ENCODE peak calls at places on chromosomes 4 and X, in ten cellular contexts. One of them, this sample, is unnamed.

GRCh38 chrX:8144925-8145324 is 26.1 kb downstream of the VCX2 start:
- DNase-seq in non-pigmented ciliary epithelial cell: no peak
- DNase-seq in HS-5: no peak
- DNase-seq in NCI-H1092: no peak
- DNase-seq in stomach: no peak
- DNase-seq in WERI-Rb-1: no peak
- DNase-seq in NCI-H460: no peak
- DNase-seq in Right ventricle myocardium inferior: no peak
- DNase-seq in HFF-Myc: no peak
- DNase-seq in activated CD4-positive, alpha-beta T cell treated with anti-CD3 and anti-CD28 coated beads for 48 hours: no peak
- DNase-seq in this sample: no peak

GRCh38 chr4:24884925-24885324 is 27.9 kb downstream of the CCDC149 start:
- DNase-seq in non-pigmented ciliary epithelial cell: no peak
- DNase-seq in HFF-Myc: no peak
- DNase-seq in activated CD4-positive, alpha-beta T cell treated with anti-CD3 and anti-CD28 coated beads for 48 hours: no peak
- DNase-seq in Right ventricle myocardium inferior: no peak
- DNase-seq in stomach: no peak
- DNase-seq in WERI-Rb-1: no peak
- DNase-seq in HS-5: no peak
- DNase-seq in NCI-H1092: no peak
- DNase-seq in NCI-H460: no peak
- DNase-seq in this sample: no peak

GRCh38 chrX:50168305-50168704 is 32.5 kb downstream of the AKAP4 start:
- DNase-seq in non-pigmented ciliary epithelial cell: no peak
- DNase-seq in HS-5: no peak
- DNase-seq in WERI-Rb-1: no peak
- DNase-seq in NCI-H1092: no peak
- DNase-seq in stomach: no peak
- DNase-seq in Right ventricle myocardium inferior: no peak
- DNase-seq in activated CD4-positive, alpha-beta T cell treated with anti-CD3 and anti-CD28 coated beads for 48 hours: no peak
- DNase-seq in HFF-Myc: no peak
- DNase-seq in NCI-H460: no peak
- DNase-seq in this sample: peak

GRCh38 chr4:142846105-142846728 is at the start of gene INPP4B:
- DNase-seq in WERI-Rb-1: peak
- DNase-seq in HFF-Myc: no peak
- DNase-seq in NCI-H1092: no peak
- DNase-seq in stomach: peak
- DNase-seq in Right ventricle myocardium inferior: peak
- DNase-seq in NCI-H460: no peak
- DNase-seq in activated CD4-positive, alpha-beta T cell treated with anti-CD3 and anti-CD28 coated beads for 48 hours: peak
- DNase-seq in HS-5: no peak
- DNase-seq in non-pigmented ciliary epithelial cell: peak
- DNase-seq in this sample: peak

GRCh38 chr4:171169396-171169795 is 643.8 kb upstream of the GALNTL6 start:
- DNase-seq in WERI-Rb-1: no peak
- DNase-seq in HFF-Myc: no peak
- DNase-seq in Right ventricle myocardium inferior: peak
- DNase-seq in non-pigmented ciliary epithelial cell: no peak
- DNase-seq in NCI-H460: no peak
- DNase-seq in NCI-H1092: no peak
- DNase-seq in activated CD4-positive, alpha-beta T cell treated with anti-CD3 and anti-CD28 coated beads for 48 hours: no peak
- DNase-seq in HS-5: no peak
- DNase-seq in stomach: no peak
- DNase-seq in this sample: no peak

GRCh38 chr4:76697129-76697803 is 200.7 kb downstream of the SOWAHB start:
- DNase-seq in HFF-Myc: no peak
- DNase-seq in HS-5: no peak
- DNase-seq in NCI-H460: no peak
- DNase-seq in NCI-H1092: no peak
- DNase-seq in Right ventricle myocardium inferior: no peak
- DNase-seq in WERI-Rb-1: no peak
- DNase-seq in stomach: no peak
- DNase-seq in non-pigmented ciliary epithelial cell: no peak
- DNase-seq in activated CD4-positive, alpha-beta T cell treated with anti-CD3 and anti-CD28 coated beads for 48 hours: no peak
- DNase-seq in this sample: no peak

GRCh38 chr4:107780665-107781064 is 44.1 kb upstream of the SGMS2 start:
- DNase-seq in HFF-Myc: no peak
- DNase-seq in non-pigmented ciliary epithelial cell: no peak
- DNase-seq in stomach: no peak
- DNase-seq in activated CD4-positive, alpha-beta T cell treated with anti-CD3 and anti-CD28 coated beads for 48 hours: peak
- DNase-seq in NCI-H460: no peak
- DNase-seq in WERI-Rb-1: peak
- DNase-seq in Right ventricle myocardium inferior: no peak
- DNase-seq in NCI-H1092: no peak
- DNase-seq in HS-5: no peak
- DNase-seq in this sample: peak

GRCh38 chrX:40096395-40097091 is 1.2 kb downstream of the BCOR start:
- DNase-seq in HFF-Myc: no peak
- DNase-seq in NCI-H1092: no peak
- DNase-seq in non-pigmented ciliary epithelial cell: no peak
- DNase-seq in stomach: no peak
- DNase-seq in HS-5: no peak
- DNase-seq in Right ventricle myocardium inferior: peak
- DNase-seq in WERI-Rb-1: no peak
- DNase-seq in NCI-H460: no peak
- DNase-seq in activated CD4-positive, alpha-beta T cell treated with anti-CD3 and anti-CD28 coated beads for 48 hours: peak
- DNase-seq in this sample: peak